ENCODE peak calls at places on chromosome 16, in four cellular contexts. O is stimulated activated CD4-positive, alpha-beta T cell treated with anti-CD3 and anti-CD28 coated beads, Interleukin-1b, Interleukin-23, amount 100 ng/mL, for 1 hour; P is EH; L is NCI-H460. W is an unnamed sample.

GRCh38 chr16:11414815-11415775 is 69.8 kb downstream of the RMI2 start:
- DNase-seq in O (no peak), P (no peak), L (no peak), W (no peak)

GRCh38 chr16:52805559-52806168 is 247.0 kb downstream of the CHD9NB start:
- DNase-seq in O (no peak), P (no peak), L (no peak), W (no peak)

GRCh38 chr16:27917953-27918352 is 145.6 kb downstream of the GSG1L start:
- DNase-seq in O (no peak), P (no peak), L (no peak), W (no peak)

GRCh38 chr16:85570213-85570734 is 42.8 kb upstream of the GSE1 start:
- DNase-seq in O (no peak), P (no peak), L (no peak), W (no peak)

GRCh38 chr16:85395913-85396878 is 216.9 kb upstream of the GSE1 start:
- DNase-seq in O (no peak), P (peak), L (no peak), W (no peak)

GRCh38 chr16:57167951-57168350 is 17.9 kb downstream of the PSME3IP1 start:
- DNase-seq in O (no peak), P (peak), L (peak), W (peak)

GRCh38 chr16:80092686-80093085 is 448.1 kb upstream of the DYNLRB2 start:
- DNase-seq in O (no peak), P (peak), L (no peak), W (no peak)

GRCh38 chr16:67546761-67547422 is 15.4 kb upstream of the CTCF start:
- DNase-seq in O (peak), P (peak), L (peak), W (no peak)

GRCh38 chr16:55225972-55226542 is 97.9 kb upstream of the IRX6 start:
- DNase-seq in O (no peak), P (no peak), L (no peak), W (no peak)

GRCh38 chr16:77838597-77839255 is 50.4 kb downstream of the VAT1L start:
- DNase-seq in O (no peak), P (no peak), L (no peak), W (no peak)

GRCh38 chr16:48335961-48336360 is 49.3 kb downstream of the SIAH1 start:
- DNase-seq in O (no peak), P (peak), L (no peak), W (no peak)

GRCh38 chr16:16025214-16025968 is 76.0 kb downstream of the ABCC1 start:
- DNase-seq in O (peak), P (peak), L (no peak), W (no peak)

GRCh38 chr16:18969050-18969854 is 14.5 kb upstream of the TMC7 start:
- DNase-seq in O (peak), P (peak), L (peak), W (no peak)